ENCODE peak calls at places on chromosomes 11 and 22, in four cellular contexts. O is prostate gland, R is IMR-90, T is tibial nerve. P is an unnamed sample.
A peak's percentile ranks its signal among the peaks of the same experiment; 100 is the strongest.

GRCh38 chr11:33594188-33594587 is 106.4 kb downstream of the C11orf91 start:
- DNase-seq in O (no peak), R (no peak), T (no peak), P (no peak)

GRCh38 chr11:37946155-37946766 is 1348.2 kb upstream of the RAG2 start:
- DNase-seq in O (no peak), R (peak; percentile 27), T (no peak), P (peak; percentile 29)

GRCh38 chr11:134654161-134654915 is 242.3 kb upstream of the B3GAT1 start:
- DNase-seq in O (no peak), R (no peak), T (no peak), P (peak; percentile 11)

GRCh38 chr22:23119492-23120414 is 22.0 kb downstream of the RSPH14 start:
- DNase-seq in O (no peak), R (no peak), T (no peak), P (no peak)

GRCh38 chr11:64711944-64712306 is 11.1 kb downstream of the NRXN2 start:
- DNase-seq in O (no peak), R (no peak), T (no peak), P (no peak)

GRCh38 chr11:120563698-120564572 is 52.4 kb downstream of the GRIK4 start:
- DNase-seq in O (no peak), R (no peak), T (no peak), P (no peak)

GRCh38 chr11:62048101-62048500 is 75.7 kb upstream of the INCENP start:
- DNase-seq in O (no peak), R (no peak), T (no peak), P (no peak)

GRCh38 chr11:20388096-20389055 is 860 bp downstream of the PRMT3 start:
- DNase-seq in O (no peak), R (no peak), T (no peak), P (no peak)

GRCh38 chr11:30282289-30282631 is 40.6 kb upstream of the ARL14EP start:
- DNase-seq in O (no peak), R (no peak), T (no peak), P (no peak)

GRCh38 chr11:70503878-70504240 is 105.5 kb downstream of the CTTN start:
- DNase-seq in O (no peak), R (no peak), T (no peak), P (no peak)

GRCh38 chr22:20569059-20570058 is 61.9 kb downstream of the MED15 start:
- DNase-seq in O (peak; percentile 76), R (peak; percentile 99), T (peak; percentile 69), P (peak; percentile 71)

GRCh38 chr11:114586797-114587196 is 8.8 kb downstream of the NXPE4 start:
- DNase-seq in O (no peak), R (peak; percentile 10), T (no peak), P (no peak)

GRCh38 chr11:67286621-67287333 is 2.3 kb upstream of the ANKRD13D start:
- DNase-seq in O (no peak), R (no peak), T (no peak), P (no peak)

GRCh38 chr22:46262449-46263207 is 515 bp downstream of the PKDREJ start:
- DNase-seq in O (no peak), R (peak; percentile 35), T (peak; percentile 48), P (peak; percentile 65)

GRCh38 chr11:118574636-118575035 is 2.4 kb downstream of the ARCN1 start:
- DNase-seq in O (no peak), R (no peak), T (no peak), P (no peak)
- H3K27ac ChIP-seq in O (no peak overlapping the region), R (no peak overlapping the region), T (no peak overlapping the region), P (no peak overlapping the region)

GRCh38 chr11:129813216-129813791 is 2.3 kb upstream of the TMEM45B start:
- DNase-seq in O (no peak), R (no peak), T (no peak), P (no peak)

GRCh38 chr11:129819237-129819636 is 3.6 kb downstream of the TMEM45B start:
- DNase-seq in O (no peak), R (no peak), T (no peak), P (no peak)

GRCh38 chr11:129815596-129816461 is at the start of gene TMEM45B:
- DNase-seq in O (no peak), R (no peak), T (no peak), P (peak; percentile 75)

GRCh38 chr11:129817282-129818051 is 1.8 kb downstream of the TMEM45B start:
- DNase-seq in O (no peak), R (no peak), T (no peak), P (no peak)

DNA sequence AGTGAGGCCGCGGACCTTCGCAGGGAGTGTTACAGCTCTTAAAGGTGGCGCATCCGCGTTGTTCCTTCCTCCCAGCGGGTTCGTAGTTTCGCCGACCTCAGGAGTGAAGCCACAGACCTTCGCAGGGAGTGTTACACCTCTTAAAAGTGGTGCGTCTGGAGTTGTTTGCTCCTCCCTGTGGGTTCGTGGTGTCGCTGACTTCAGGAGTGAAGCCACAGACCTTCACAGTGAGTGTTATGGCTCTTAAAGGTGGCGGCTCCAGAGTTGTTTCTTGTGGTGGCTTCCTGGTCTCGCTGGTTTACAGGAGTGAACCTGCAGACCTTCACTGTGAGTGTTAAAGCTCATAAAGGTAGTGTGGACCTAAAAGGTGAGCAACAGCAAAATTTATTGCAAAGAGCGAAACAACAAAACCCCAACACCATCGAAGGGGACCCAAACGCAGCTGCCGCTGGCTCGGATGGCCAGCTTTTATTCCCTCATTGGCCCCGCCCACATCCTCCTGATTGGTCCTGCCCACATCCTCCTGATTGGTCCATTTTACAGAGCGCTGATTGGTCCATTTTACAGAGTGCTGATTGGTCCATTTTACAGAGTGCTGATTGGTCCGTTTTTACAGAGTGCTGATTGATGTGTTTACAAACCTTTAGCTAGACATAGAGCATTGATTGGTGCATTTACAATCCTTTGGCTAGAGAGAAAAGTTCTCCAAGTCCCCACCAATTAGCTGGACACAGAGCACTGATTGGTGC is 1.2 kb upstream of the TMEM45B start:
- DNase-seq in O (no peak), R (no peak), T (no peak), P (no peak)
- TF ChIP-seq POLR2A in O (no peak), R (no peak), T (no peak), P (no peak)

GRCh38 chr11:47260366-47260765 is 2.6 kb downstream of the NR1H3 start:
- DNase-seq in O (no peak), R (no peak), T (no peak), P (no peak)

GRCh38 chr11:47258317-47258902 is 614 bp downstream of the NR1H3 start:
- DNase-seq in O (no peak), R (no peak), T (no peak), P (no peak)

GRCh38 chr11:47261291-47261800 is 3.5 kb downstream of the NR1H3 start:
- DNase-seq in O (no peak), R (no peak), T (no peak), P (no peak)

GRCh38 chr11:47257518-47258316 is at the start of gene NR1H3:
- DNase-seq in O (peak; percentile 25), R (peak; percentile 66), T (peak; percentile 72), P (peak; percentile 79)

GRCh38 chr11:47259178-47259977 is 1.6 kb downstream of the NR1H3 start:
- DNase-seq in O (peak; percentile 31), R (peak; percentile 30), T (no peak), P (peak; percentile 72)
- TF ChIP-seq CTCF in O (peak; percentile 58), R (peak; percentile 60), T (peak; percentile 58), P (no peak)

GRCh38 chr11:15668718-15669117 is 554.0 kb downstream of the INSC start:
- DNase-seq in O (no peak), R (no peak), T (no peak), P (no peak)

GRCh38 chr11:15670520-15671070 is 555.9 kb downstream of the INSC start:
- DNase-seq in O (no peak), R (peak; percentile 19), T (no peak), P (no peak)

GRCh38 chr11:15672822-15673221 is 558.1 kb downstream of the INSC start:
- DNase-seq in O (no peak), R (no peak), T (no peak), P (no peak)

GRCh38 chr11:15673408-15673811 is 558.7 kb downstream of the INSC start:
- DNase-seq in O (no peak), R (no peak), T (no peak), P (no peak)

DNA sequence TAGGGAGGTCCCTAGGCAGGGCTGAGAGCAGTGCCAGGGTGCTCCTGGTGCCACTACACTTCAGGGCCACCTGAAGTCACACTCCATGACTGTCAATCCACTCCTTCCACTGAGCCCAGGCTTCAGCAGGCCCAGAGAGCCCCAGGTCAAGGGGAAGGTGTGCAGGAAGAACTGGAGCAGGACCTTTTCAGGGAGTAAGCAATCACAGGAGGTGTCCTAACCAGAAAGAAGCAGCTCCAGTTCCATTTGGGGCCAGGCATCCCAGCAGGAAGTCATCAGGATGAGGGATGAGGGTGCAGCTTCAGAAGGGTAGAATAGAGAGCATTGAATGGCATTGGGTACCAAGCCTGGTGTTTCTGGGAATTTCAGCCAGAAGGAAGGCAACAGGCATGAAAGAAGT is 556.5 kb downstream of the INSC start:
- DNase-seq in O (no peak), R (no peak), T (no peak), P (no peak)
- H3K27ac ChIP-seq in O (no peak overlapping the region), R (no peak overlapping the region), T (no peak overlapping the region), P (no peak overlapping the region)

GRCh38 chr11:117942255-117942654 is 13.1 kb upstream of the TMPRSS13 start:
- DNase-seq in O (no peak), R (no peak), T (no peak), P (no peak)

GRCh38 chr11:117944554-117944953 is 15.4 kb upstream of the TMPRSS13 start:
- DNase-seq in O (no peak), R (no peak), T (no peak), P (peak; percentile 18)

GRCh38 chr11:117941163-117941707 is 12.0 kb upstream of the TMPRSS13 start:
- DNase-seq in O (no peak), R (no peak), T (no peak), P (peak; percentile 17)

GRCh38 chr11:117936973-117937372 is 7.8 kb upstream of the TMPRSS13 start:
- DNase-seq in O (no peak), R (no peak), T (no peak), P (no peak)

GRCh38 chr11:117940736-117941135 is 11.5 kb upstream of the TMPRSS13 start:
- DNase-seq in O (no peak), R (no peak), T (no peak), P (peak; percentile 15)
- TF ChIP-seq POLR2A in O (no peak), R (no peak), T (no peak), P (no peak)